ENCODE peak calls at places on chromosomes 4 and X, in five cellular contexts. O, P, M, V and X are unnamed samples.
A peak's percentile ranks its signal among the peaks of the same experiment; 100 is the strongest.

GRCh38 chr4:172850838-172851237 is 317.8 kb upstream of the GALNT7 start:
- DNase-seq in M (no peak), O (no peak), P (peak; percentile 88), V (peak; percentile 20), X (peak; percentile 14)

GRCh38 chr4:65089666-65090065 is 580.6 kb downstream of the EPHA5 start:
- DNase-seq in V (no peak), M (no peak), O (no peak), P (peak; percentile 30), X (no peak)

GRCh38 chr4:150782921-150783320 is 201.0 kb downstream of the MAB21L2 start:
- DNase-seq in V (no peak), M (no peak), O (no peak), P (no peak), X (no peak)

GRCh38 chr4:13236485-13236884 is 247.7 kb downstream of the RAB28 start:
- DNase-seq in V (no peak), M (no peak), O (no peak), P (no peak), X (no peak)

GRCh38 chrX:1165535-1166196 is 46.8 kb downstream of the CRLF2 start:
- DNase-seq in M (peak; percentile 22), P (no peak), V (no peak), O (no peak), X (no peak)

GRCh38 chr4:6969826-6970800 is 60.5 kb downstream of the TBC1D14 start:
- DNase-seq in P (no peak), O (no peak), V (no peak), M (no peak), X (no peak)

GRCh38 chrX:20056704-20057103 is 60.0 kb downstream of the MAP7D2 start:
- DNase-seq in V (no peak), P (no peak), M (no peak), O (no peak), X (no peak)

GRCh38 chr4:147548251-147548650 is 67.4 kb downstream of the EDNRA start:
- DNase-seq in P (no peak), V (no peak), M (no peak), O (no peak), X (no peak)

GRCh38 chrX:386768-387575 is at the start of gene PPP2R3B:
- DNase-seq in M (peak; percentile 99), P (peak; percentile 97), V (peak; percentile 88), O (peak; percentile 97), X (peak; percentile 79)

GRCh38 chr4:179662522-179662921 is 2220.3 kb upstream of the AGA start:
- DNase-seq in M (no peak), O (no peak), V (no peak), P (no peak), X (no peak)

GRCh38 chr4:83686166-83686565 is 150.3 kb downstream of the GPAT3 start:
- DNase-seq in M (no peak), O (no peak), P (peak; percentile 84), V (peak; percentile 67), X (peak; percentile 39)

GRCh38 chr4:56828784-56829535 is 7.5 kb upstream of the SPINK2 start:
- DNase-seq in P (peak; percentile 29), O (no peak), M (no peak), V (no peak), X (no peak)

GRCh38 chrX:1555370-1555769 is 18.4 kb upstream of the P2RY8 start:
- DNase-seq in P (no peak), M (no peak), O (no peak), V (no peak), X (no peak)

GRCh38 chrX:1167466-1167865 is 45.0 kb downstream of the CRLF2 start:
- DNase-seq in M (no peak), O (no peak), P (no peak), V (no peak), X (no peak)

GRCh38 chr4:174047363-174047762 is 236.1 kb downstream of the FBXO8 start:
- DNase-seq in M (no peak), V (no peak), P (no peak), O (no peak), X (no peak)

GRCh38 chrX:154399527-154400368 is 1.6 kb downstream of the RPL10 start:
- DNase-seq in M (peak; percentile 38), V (no peak), P (no peak), O (no peak), X (no peak)

GRCh38 chr4:7650606-7651400 is 216.1 kb upstream of the PSAPL1 start:
- DNase-seq in O (no peak), M (peak; percentile 36), P (no peak), V (no peak), X (no peak)

GRCh38 chr4:76055005-76055404 is 19.1 kb upstream of the CXCL11 start:
- DNase-seq in O (no peak), P (no peak), M (peak; percentile 53), V (no peak), X (no peak)

GRCh38 chr4:133584714-133585113 is 435.6 kb downstream of the PCDH10 start:
- DNase-seq in V (no peak), P (no peak), O (no peak), M (no peak), X (no peak)

GRCh38 chr4:70902577-70903281 is 560 bp downstream of the MOB1B start:
- DNase-seq in O (no peak), V (no peak), M (peak; percentile 35), P (no peak), X (no peak)

GRCh38 chrX:107725761-107726555 is 49.6 kb downstream of the TSC22D3 start:
- DNase-seq in P (no peak), O (no peak), M (no peak), V (no peak), X (no peak)

GRCh38 chrX:48938721-48939416 is 18.5 kb downstream of the OTUD5 start:
- DNase-seq in P (no peak), M (peak; percentile 84), V (no peak), O (peak; percentile 41), X (no peak)

GRCh38 chr4:6367313-6367945 is 97.8 kb downstream of the WFS1 start:
- DNase-seq in P (no peak), O (no peak), V (no peak), M (no peak), X (no peak)

GRCh38 chr4:14520171-14520570 is 482.1 kb upstream of the CPEB2 start:
- DNase-seq in P (peak; percentile 38), O (no peak), M (no peak), V (no peak), X (no peak)

GRCh38 chrX:103685396-103685795 is 1.1 kb downstream of the MORF4L2 start:
- DNase-seq in O (no peak), M (peak; percentile 3), P (no peak), V (no peak), X (no peak)

GRCh38 chr4:183348706-183349659 is 26.8 kb upstream of the CLDN24 start:
- DNase-seq in V (peak; percentile 95), O (no peak), M (peak; percentile 62), P (peak; percentile 74), X (peak; percentile 90)

GRCh38 chrX:39642071-39642470 is 455.7 kb downstream of the BCOR start:
- DNase-seq in M (no peak), V (no peak), O (no peak), P (no peak), X (no peak)

GRCh38 chrX:56745019-56745418 is 16.0 kb downstream of the NBDY start:
- DNase-seq in V (peak; percentile 52), M (no peak), O (no peak), P (peak; percentile 82), X (no peak)